ENCODE peak calls at places on chromosomes 13 and 19, in nine cellular contexts. C is RWPE1, U is dorsolateral prefrontal cortex, D is tibial artery, X is HCT116, R is IMR-90, B is mesendoderm, K is breast epithelium, W is Peyer's patch. S is an unnamed sample.

GRCh38 chr19:4589579-4590410 is 30.3 kb upstream of the SEMA6B start:
- DNase-seq in C (no peak), U (no peak), D (no peak), X (no peak), R (no peak), B (peak), K (no peak), W (no peak), S (no peak)

GRCh38 chr13:23631676-23632622 is 61.7 kb downstream of the TNFRSF19 start:
- DNase-seq in C (no peak), U (no peak), D (no peak), X (no peak), R (no peak), B (peak), K (no peak), W (no peak), S (no peak)

GRCh38 chr19:4229179-4229931 is at the start of gene EBI3:
- DNase-seq in C (no peak), U (no peak), D (no peak), X (no peak), R (peak), B (peak), K (no peak), W (no peak), S (no peak)

GRCh38 chr13:65594255-65594654 is 1635.9 kb downstream of the PCDH9 start:
- DNase-seq in C (no peak), U (no peak), D (no peak), X (no peak), R (peak), B (no peak), K (no peak), W (no peak), S (no peak)

GRCh38 chr19:42290523-42291436 is 11.2 kb upstream of the PRR19 start:
- DNase-seq in C (no peak), U (no peak), D (no peak), X (no peak), R (no peak), B (no peak), K (no peak), W (peak), S (no peak)

GRCh38 chr19:51547397-51548212 is 16.1 kb upstream of the SIGLEC6 start:
- DNase-seq in C (no peak), U (no peak), D (no peak), X (no peak), R (no peak), B (no peak), K (no peak), W (no peak), S (no peak)

GRCh38 chr19:18608102-18608804 is 1.7 kb upstream of the CRLF1 start:
- DNase-seq in C (no peak), U (no peak), D (no peak), X (no peak), R (no peak), B (no peak), K (no peak), W (no peak), S (no peak)

GRCh38 chr13:76965759-76966421 is 17.6 kb downstream of the ACOD1 start:
- DNase-seq in C (peak), U (no peak), D (peak), X (no peak), R (peak), B (no peak), K (no peak), W (peak), S (no peak)

GRCh38 chr19:18274303-18274775 is at the start of gene IQCN:
- DNase-seq in C (peak), U (no peak), D (peak), X (no peak), R (no peak), B (peak), K (peak), W (peak), S (no peak)

GRCh38 chr19:49985926-49986325 is 25.0 kb upstream of the SIGLEC11 start:
- DNase-seq in C (no peak), U (no peak), D (no peak), X (no peak), R (no peak), B (no peak), K (no peak), W (no peak), S (no peak)

GRCh38 chr19:5624154-5624663 is 1.3 kb downstream of the SAFB start:
- DNase-seq in C (no peak), U (no peak), D (no peak), X (no peak), R (peak), B (peak), K (peak), W (peak), S (no peak)

GRCh38 chr13:34749046-34749445 is 193.0 kb upstream of the NBEA start:
- DNase-seq in C (no peak), U (no peak), D (no peak), X (no peak), R (no peak), B (peak), K (no peak), W (no peak), S (no peak)

GRCh38 chr19:40445945-40446784 is 2.0 kb upstream of the SERTAD3 start:
- DNase-seq in C (peak), U (no peak), D (no peak), X (no peak), R (no peak), B (peak), K (peak), W (no peak), S (no peak)

GRCh38 chr13:59463023-59463422 is 700.7 kb downstream of the DIAPH3 start:
- DNase-seq in C (no peak), U (no peak), D (no peak), X (no peak), R (no peak), B (no peak), K (no peak), W (no peak), S (no peak)

GRCh38 chr13:45249662-45250061 is 48.8 kb upstream of the KCTD4 start:
- DNase-seq in C (no peak), U (no peak), D (no peak), X (no peak), R (no peak), B (peak), K (no peak), W (no peak), S (no peak)
- H3K27ac ChIP-seq in C (no peak), U (no peak), D (no peak), X (no peak), R (no peak), B (no peak), K (no peak), W (no peak), S (no peak)

GRCh38 chr19:13090511-13091231 is 12.0 kb downstream of the LYL1 start:
- DNase-seq in C (no peak), U (no peak), D (no peak), X (no peak), R (no peak), B (no peak), K (no peak), W (no peak), S (no peak)
- H3K27ac ChIP-seq in C (peak), U (peak), D (peak), X (no peak), R (no peak), B (no peak), K (peak), W (no peak), S (peak)

GRCh38 chr13:113507564-113508210 is 17.2 kb upstream of the DCUN1D2 start:
- DNase-seq in C (no peak), U (no peak), D (no peak), X (no peak), R (no peak), B (peak), K (no peak), W (no peak), S (no peak)

GRCh38 chr13:113502686-113503085 is 12.2 kb upstream of the DCUN1D2 start:
- DNase-seq in C (no peak), U (no peak), D (no peak), X (no peak), R (no peak), B (no peak), K (no peak), W (no peak), S (no peak)

GRCh38 chr13:113508531-113509254 is 18.2 kb upstream of the DCUN1D2 start:
- DNase-seq in C (no peak), U (no peak), D (no peak), X (no peak), R (no peak), B (no peak), K (no peak), W (no peak), S (no peak)

GRCh38 chr13:113506871-113507388 is 16.4 kb upstream of the DCUN1D2 start:
- DNase-seq in C (no peak), U (no peak), D (no peak), X (no peak), R (no peak), B (no peak), K (no peak), W (no peak), S (no peak)

DNA sequence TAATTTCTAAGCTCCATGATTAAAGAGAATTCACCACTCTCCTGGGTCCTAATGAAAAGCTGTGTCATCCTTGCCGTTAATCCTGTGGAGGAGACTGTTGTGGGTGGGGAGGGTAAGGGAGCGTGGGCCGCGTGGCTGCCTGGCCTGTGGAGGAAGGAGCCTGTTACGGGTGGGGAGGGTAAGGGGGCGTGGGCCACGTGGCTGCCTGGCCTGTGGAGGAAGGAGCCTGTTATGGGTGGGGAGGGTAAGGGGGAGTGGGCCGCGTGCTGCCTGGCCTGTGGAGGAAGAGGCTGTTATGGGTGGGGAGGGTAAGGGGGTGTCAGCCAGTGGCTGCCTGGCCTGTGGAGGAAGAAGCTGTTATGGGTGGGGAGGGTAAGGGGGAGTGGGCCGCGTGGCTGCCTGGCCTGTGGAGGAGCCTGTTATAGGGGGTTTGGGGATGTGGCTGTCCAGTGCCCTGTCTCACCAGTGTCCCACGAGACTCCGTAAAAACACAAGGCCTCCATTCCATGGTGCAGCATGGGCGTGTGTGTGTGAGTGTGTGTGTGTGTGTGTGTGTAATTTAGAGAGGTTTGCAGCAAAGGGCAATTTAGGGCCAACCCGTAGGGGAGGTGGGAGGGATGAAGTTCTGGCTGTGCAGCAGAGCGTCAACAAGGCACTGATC is 15.6 kb upstream of the DCUN1D2 start:
- DNase-seq in C (no peak), U (no peak), D (no peak), X (no peak), R (no peak), B (no peak), K (no peak), W (no peak), S (no peak)
- H3K27ac ChIP-seq in C (no peak), U (no peak), D (no peak), X (no peak), R (no peak), B (no peak), K (no peak), W (no peak), S (peak)

GRCh38 chr13:72634859-72635258 is 92.6 kb downstream of the MZT1 start:
- DNase-seq in C (no peak), U (no peak), D (no peak), X (no peak), R (no peak), B (no peak), K (no peak), W (no peak), S (no peak)
- H3K27ac ChIP-seq in C (no peak), U (no peak), D (no peak), X (no peak), R (no peak), B (no peak), K (no peak), W (no peak), S (no peak)